ENCODE peak calls at places on chromosomes 7 and 10, in five cellular contexts. One of them, this sample, is unnamed. For H3K4me1, the result is how much of the 10 kb centered on the place peaks cover.

GRCh38 chr7:135208417-135208793 is 2.9 kb downstream of the WDR91 start:
- DNase-seq in PC-3: no peak
- DNase-seq in H1: no peak
- DNase-seq in adipocyte: no peak
- DNase-seq in sigmoid colon: no peak
- DNase-seq in this sample: no peak

GRCh38 chr7:105012503-105013282 is 1.3 kb upstream of the KMT2E start:
- DNase-seq in H1: peak
- DNase-seq in adipocyte: peak
- DNase-seq in PC-3: peak
- DNase-seq in sigmoid colon: peak
- DNase-seq in this sample: peak

GRCh38 chr7:23472974-23473847 is 2.9 kb upstream of the IGF2BP3 start:
- DNase-seq in H1: no peak
- DNase-seq in PC-3: no peak
- DNase-seq in adipocyte: no peak
- DNase-seq in sigmoid colon: no peak
- DNase-seq in this sample: peak

GRCh38 chr10:45404770-45405120 is 30.7 kb downstream of the ALOX5 start:
- DNase-seq in sigmoid colon: no peak
- DNase-seq in PC-3: no peak
- DNase-seq in H1: no peak
- DNase-seq in adipocyte: no peak
- DNase-seq in this sample: no peak

GRCh38 chr7:26187380-26188290 is 12.9 kb downstream of the HNRNPA2B1 start:
- DNase-seq in H1: no peak
- DNase-seq in adipocyte: no peak
- DNase-seq in sigmoid colon: no peak
- DNase-seq in PC-3: peak
- DNase-seq in this sample: no peak

GRCh38 chr10:120460191-120460590 is 3.2 kb downstream of the PLPP4 start:
- DNase-seq in sigmoid colon: no peak
- DNase-seq in PC-3: no peak
- DNase-seq in adipocyte: peak
- DNase-seq in H1: no peak
- DNase-seq in this sample: no peak

GRCh38 chr7:149420006-149420405 is 40.9 kb downstream of the ZNF777 start:
- DNase-seq in PC-3: no peak
- DNase-seq in adipocyte: no peak
- DNase-seq in sigmoid colon: no peak
- DNase-seq in H1: no peak
- DNase-seq in this sample: no peak

GRCh38 chr10:98055875-98056516 is 25.6 kb upstream of the CRTAC1 start:
- DNase-seq in H1: no peak
- DNase-seq in adipocyte: peak
- DNase-seq in sigmoid colon: no peak
- DNase-seq in PC-3: peak
- DNase-seq in this sample: no peak

GRCh38 chr10:97590082-97590747 is 694 bp downstream of the C10orf62 start:
- DNase-seq in adipocyte: no peak
- DNase-seq in PC-3: no peak
- DNase-seq in sigmoid colon: no peak
- DNase-seq in H1: no peak
- DNase-seq in this sample: no peak

GRCh38 chr7:120995659-120996058 is 7.1 kb downstream of the CPED1 start:
- DNase-seq in sigmoid colon: no peak
- DNase-seq in PC-3: no peak
- DNase-seq in adipocyte: no peak
- DNase-seq in H1: no peak
- DNase-seq in this sample: no peak

GRCh38 chr7:282621-283020 is 7.3 kb upstream of the FOXL3 start:
- DNase-seq in adipocyte: no peak
- DNase-seq in sigmoid colon: peak
- DNase-seq in H1: no peak
- DNase-seq in PC-3: no peak
- DNase-seq in this sample: no peak

GRCh38 chr10:63466168-63466935 is 575 bp upstream of the JMJD1C start:
- DNase-seq in sigmoid colon: peak
- DNase-seq in adipocyte: peak
- DNase-seq in PC-3: peak
- DNase-seq in H1: no peak
- DNase-seq in this sample: peak

GRCh38 chr10:43046288-43046991 is 30.4 kb upstream of the RET start:
- DNase-seq in H1: no peak
- DNase-seq in sigmoid colon: peak
- DNase-seq in adipocyte: no peak
- DNase-seq in PC-3: no peak
- DNase-seq in this sample: no peak

GRCh38 chr7:28349637-28350036 is 62.7 kb upstream of the CREB5 start:
- DNase-seq in PC-3: peak
- DNase-seq in sigmoid colon: no peak
- DNase-seq in adipocyte: no peak
- DNase-seq in H1: no peak
- DNase-seq in this sample: no peak

GRCh38 chr7:24877790-24878311 is 102.1 kb downstream of the OSBPL3 start:
- DNase-seq in adipocyte: no peak
- DNase-seq in H1: no peak
- DNase-seq in sigmoid colon: no peak
- DNase-seq in PC-3: no peak
- DNase-seq in this sample: no peak

GRCh38 chr7:76296743-76297740 is 5.4 kb upstream of the HSPB1 start:
- DNase-seq in PC-3: peak
- DNase-seq in sigmoid colon: peak
- DNase-seq in adipocyte: peak
- DNase-seq in H1: no peak
- DNase-seq in this sample: no peak
- H3K4me1 ChIP-seq in PC-3: under half
- H3K4me1 ChIP-seq in sigmoid colon: half or more
- H3K4me1 ChIP-seq in adipocyte: half or more
- H3K4me1 ChIP-seq in H1: under half
- H3K4me1 ChIP-seq in this sample: under half

GRCh38 chr7:82270909-82271308 is 172.7 kb downstream of the CACNA2D1 start:
- DNase-seq in adipocyte: no peak
- DNase-seq in H1: no peak
- DNase-seq in sigmoid colon: no peak
- DNase-seq in PC-3: no peak
- DNase-seq in this sample: no peak

GRCh38 chr7:82268632-82269031 is 174.9 kb downstream of the CACNA2D1 start:
- DNase-seq in PC-3: no peak
- DNase-seq in adipocyte: peak
- DNase-seq in sigmoid colon: no peak
- DNase-seq in H1: no peak
- DNase-seq in this sample: peak

GRCh38 chr7:82263880-82264751 is 179.5 kb downstream of the CACNA2D1 start:
- DNase-seq in adipocyte: no peak
- DNase-seq in H1: no peak
- DNase-seq in PC-3: no peak
- DNase-seq in sigmoid colon: no peak
- DNase-seq in this sample: no peak

GRCh38 chr7:82264752-82265305 is 178.7 kb downstream of the CACNA2D1 start:
- DNase-seq in PC-3: no peak
- DNase-seq in H1: no peak
- DNase-seq in adipocyte: no peak
- DNase-seq in sigmoid colon: no peak
- DNase-seq in this sample: no peak

GRCh38 chr7:82266081-82266480 is 177.5 kb downstream of the CACNA2D1 start:
- DNase-seq in H1: no peak
- DNase-seq in sigmoid colon: no peak
- DNase-seq in adipocyte: no peak
- DNase-seq in PC-3: no peak
- DNase-seq in this sample: no peak
- H3K4me1 ChIP-seq in H1: under half
- H3K4me1 ChIP-seq in sigmoid colon: under half
- H3K4me1 ChIP-seq in adipocyte: under half
- H3K4me1 ChIP-seq in PC-3: under half
- H3K4me1 ChIP-seq in this sample: half or more

GRCh38 chr10:18104223-18104872 is 35.9 kb upstream of the CACNB2 start:
- DNase-seq in adipocyte: peak
- DNase-seq in H1: no peak
- DNase-seq in sigmoid colon: no peak
- DNase-seq in PC-3: peak
- DNase-seq in this sample: peak
- H3K4me1 ChIP-seq in adipocyte: under half
- H3K4me1 ChIP-seq in H1: under half
- H3K4me1 ChIP-seq in sigmoid colon: under half
- H3K4me1 ChIP-seq in PC-3: under half
- H3K4me1 ChIP-seq in this sample: under half

DNA sequence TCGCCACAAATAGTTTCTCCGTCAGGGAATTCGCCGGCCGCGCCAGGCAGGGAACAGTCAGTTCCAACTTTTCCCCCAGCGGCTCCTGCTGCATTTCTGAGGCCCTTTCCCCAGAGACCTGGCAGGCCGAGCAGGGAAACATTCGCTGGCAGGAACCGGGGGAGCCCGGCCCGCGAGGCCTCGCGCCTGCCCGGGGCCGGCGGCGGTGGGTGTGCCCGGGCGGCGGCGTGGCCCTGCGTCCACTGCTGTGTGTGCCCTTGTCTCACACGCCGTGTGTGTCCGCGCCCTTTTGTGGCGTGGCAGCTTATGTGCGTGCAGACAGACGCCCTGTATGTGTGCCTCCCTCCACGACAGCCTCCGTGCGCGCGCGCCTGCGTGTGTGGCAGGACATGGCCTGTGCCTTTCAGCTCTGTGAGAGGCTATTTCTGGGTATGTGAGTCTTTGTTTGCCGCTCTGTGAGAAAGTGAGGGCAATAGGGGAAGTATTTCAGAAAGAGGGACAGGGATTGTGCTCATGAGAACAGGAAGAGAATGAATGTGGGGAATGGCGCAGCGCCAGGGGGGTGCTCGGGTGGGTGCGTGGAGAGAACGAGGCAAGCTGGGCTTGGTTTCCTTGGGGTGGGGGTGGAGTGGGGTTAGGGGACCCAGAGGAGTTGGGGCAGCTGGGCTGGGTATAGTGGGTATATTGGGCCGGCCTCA is 689 bp upstream of the SMARCD3 start:
- DNase-seq in adipocyte: peak
- DNase-seq in sigmoid colon: peak
- DNase-seq in PC-3: peak
- DNase-seq in H1: no peak
- DNase-seq in this sample: peak
- H3K4me1 ChIP-seq in adipocyte: half or more
- H3K4me1 ChIP-seq in sigmoid colon: half or more
- H3K4me1 ChIP-seq in PC-3: under half
- H3K4me1 ChIP-seq in H1: half or more
- H3K4me1 ChIP-seq in this sample: under half

GRCh38 chr10:72328045-72328828 is 26.5 kb downstream of the DNAJB12 start:
- DNase-seq in sigmoid colon: peak
- DNase-seq in adipocyte: peak
- DNase-seq in PC-3: peak
- DNase-seq in H1: no peak
- DNase-seq in this sample: peak

GRCh38 chr10:72328829-72329204 is 25.9 kb downstream of the DNAJB12 start:
- DNase-seq in sigmoid colon: no peak
- DNase-seq in H1: no peak
- DNase-seq in adipocyte: no peak
- DNase-seq in PC-3: no peak
- DNase-seq in this sample: no peak

GRCh38 chr10:72331575-72332422 is 22.9 kb downstream of the DNAJB12 start:
- DNase-seq in PC-3: peak
- DNase-seq in H1: peak
- DNase-seq in adipocyte: peak
- DNase-seq in sigmoid colon: peak
- DNase-seq in this sample: peak

GRCh38 chr10:72329290-72330058 is 25.2 kb downstream of the DNAJB12 start:
- DNase-seq in H1: no peak
- DNase-seq in PC-3: no peak
- DNase-seq in sigmoid colon: no peak
- DNase-seq in adipocyte: no peak
- DNase-seq in this sample: peak

GRCh38 chr10:72330059-72330426 is 24.7 kb downstream of the DNAJB12 start:
- DNase-seq in sigmoid colon: no peak
- DNase-seq in adipocyte: no peak
- DNase-seq in H1: no peak
- DNase-seq in PC-3: no peak
- DNase-seq in this sample: no peak
- H3K4me1 ChIP-seq in sigmoid colon: under half
- H3K4me1 ChIP-seq in adipocyte: under half
- H3K4me1 ChIP-seq in H1: under half
- H3K4me1 ChIP-seq in PC-3: under half
- H3K4me1 ChIP-seq in this sample: half or more